ENCODE peak calls at places on chromosomes 6 and 20, in four cellular contexts. Z is mesendoderm, Q is keratinocyte, E is dorsolateral prefrontal cortex. B is an unnamed sample.

GRCh38 chr6:42727084-42727601 is 4.7 kb upstream of the PRPH2 start:
- DNase-seq in Z (no peak), Q (no peak), E (peak; percentile 60), B (no peak)

GRCh38 chr20:10216146-10216741 is 2.4 kb upstream of the SNAP25 start:
- DNase-seq in Z (no peak), Q (no peak), E (no peak), B (no peak)

GRCh38 chr6:110660066-110660655 is 155.1 kb downstream of the CDK19 start:
- DNase-seq in Z (no peak), Q (no peak), E (no peak), B (no peak)

GRCh38 chr6:127515794-127516675 is 3.1 kb downstream of the MTCL3 start:
- DNase-seq in Z (peak; percentile 90), Q (no peak), E (peak; percentile 86), B (no peak)

GRCh38 chr6:35810831-35811698 is 5.9 kb downstream of the LHFPL5 start:
- DNase-seq in Z (no peak), Q (peak; percentile 42), E (no peak), B (peak; percentile 96)

GRCh38 chr6:15292721-15293302 is 46.9 kb downstream of the JARID2 start:
- DNase-seq in Z (no peak), Q (no peak), E (no peak), B (no peak)

GRCh38 chr20:64069614-64070243 is 6.7 kb downstream of the TCEA2 start:
- DNase-seq in Z (peak; percentile 60), Q (no peak), E (no peak), B (no peak)

GRCh38 chr6:1110164-1110563 is 201.7 kb upstream of the FOXQ1 start:
- DNase-seq in Z (no peak), Q (no peak), E (no peak), B (no peak)

GRCh38 chr20:15857131-15857784 is 716.0 kb downstream of the KIF16B start:
- DNase-seq in Z (no peak), Q (no peak), E (no peak), B (no peak)

GRCh38 chr6:175680-176079 is 116.6 kb upstream of the DUSP22 start:
- DNase-seq in Z (no peak), Q (no peak), E (no peak), B (no peak)

GRCh38 chr6:26194329-26194701 is 107.1 kb downstream of the HFE start:
- DNase-seq in Z (no peak), Q (no peak), E (no peak), B (no peak)
- H3K27ac ChIP-seq in Z (no peak overlapping the region), Q (no peak overlapping the region), E (no peak overlapping the region), B (peak overlapping the region; percentile 79)

GRCh38 chr20:54223751-54224150 is 15.9 kb downstream of the PFDN4 start:
- DNase-seq in Z (peak; percentile 79), Q (no peak), E (no peak), B (no peak)

GRCh38 chr20:54228841-54229240 is 21.0 kb downstream of the PFDN4 start:
- DNase-seq in Z (no peak), Q (peak; percentile 42), E (no peak), B (no peak)

GRCh38 chr20:54229566-54229965 is 21.7 kb downstream of the PFDN4 start:
- DNase-seq in Z (no peak), Q (no peak), E (no peak), B (no peak)

GRCh38 chr20:54227751-54228150 is 19.9 kb downstream of the PFDN4 start:
- DNase-seq in Z (no peak), Q (no peak), E (no peak), B (no peak)

DNA sequence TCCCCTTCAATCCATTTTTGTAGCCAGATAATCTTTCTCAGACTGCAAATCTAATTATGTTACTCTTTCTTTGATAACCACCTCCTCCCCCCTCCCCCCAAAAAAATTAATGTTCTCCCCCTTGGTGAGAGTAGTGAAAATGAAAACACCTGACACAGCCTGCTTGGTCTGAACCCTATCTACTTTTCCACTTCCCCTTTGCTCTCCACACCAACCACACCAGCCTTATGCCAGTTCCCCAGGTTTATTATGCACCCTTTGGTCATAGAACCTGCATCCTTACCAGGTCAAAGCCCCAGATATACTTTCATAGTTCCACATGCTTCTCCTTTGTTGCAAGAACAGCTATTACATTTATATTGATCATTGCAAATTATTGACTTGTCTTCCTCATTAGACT is 19.4 kb downstream of the PFDN4 start:
- DNase-seq in Z (no peak), Q (no peak), E (no peak), B (no peak)
- H3K27ac ChIP-seq in Z (no peak overlapping the region), Q (no peak overlapping the region), E (no peak overlapping the region), B (no peak overlapping the region)

DNA sequence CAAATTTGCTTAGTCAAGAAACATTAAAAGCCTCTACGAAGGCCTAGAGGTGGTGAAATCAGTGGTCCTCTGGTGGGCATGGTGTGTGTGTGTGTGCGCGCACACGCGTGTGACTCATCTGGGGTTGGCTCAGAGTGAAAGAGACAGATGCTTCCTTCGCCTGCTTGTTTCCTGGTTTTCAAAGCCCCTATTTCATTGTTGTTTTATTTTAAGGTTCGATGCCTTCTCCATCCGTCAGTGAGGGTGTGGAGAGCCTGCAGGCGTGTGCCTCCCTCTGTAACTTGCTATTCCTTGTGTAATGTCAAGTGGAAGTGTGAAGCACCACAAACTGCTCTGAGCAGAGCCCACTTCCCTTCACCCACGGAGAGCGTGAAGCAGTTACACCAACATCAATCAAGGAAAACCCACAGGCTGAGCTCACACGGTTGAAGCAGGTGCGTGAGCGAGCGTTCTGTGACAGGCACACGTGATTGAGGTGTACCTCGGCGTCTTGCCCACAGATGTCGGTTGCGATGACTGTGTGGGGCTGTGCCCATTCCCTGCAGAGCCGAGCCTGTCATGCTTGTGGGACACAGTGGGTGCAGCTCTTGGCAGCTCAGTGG is 233.9 kb downstream of the PRL start:
- DNase-seq in Z (no peak), Q (no peak), E (peak; percentile 58), B (peak; percentile 41)
- H3K27ac ChIP-seq in Z (no peak overlapping the region), Q (no peak overlapping the region), E (no peak overlapping the region), B (no peak overlapping the region)

DNA sequence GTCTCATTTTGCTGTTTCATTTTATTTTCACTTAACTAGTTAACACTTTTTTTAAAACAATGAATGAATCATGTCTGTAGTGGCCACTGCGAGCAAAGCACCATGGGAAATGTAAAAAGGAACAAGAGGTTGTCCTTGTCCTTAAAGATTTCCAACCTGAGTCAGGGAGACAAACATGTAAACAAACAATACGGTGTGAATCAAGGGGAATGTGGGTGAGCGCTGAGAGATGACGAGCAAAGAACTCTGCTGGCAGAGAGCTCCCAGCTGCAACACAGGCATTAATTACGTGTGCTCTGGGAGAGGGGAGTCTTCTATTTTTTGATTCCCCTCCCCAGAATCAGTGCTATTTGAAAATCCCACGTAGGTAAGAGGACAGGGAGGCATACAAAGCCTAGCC is 84.3 kb downstream of the ATXN1 start:
- DNase-seq in Z (peak; percentile 88), Q (no peak), E (no peak), B (no peak)
- H3K27ac ChIP-seq in Z (no peak overlapping the region), Q (no peak overlapping the region), E (no peak overlapping the region), B (peak overlapping the region; percentile 16)

DNA sequence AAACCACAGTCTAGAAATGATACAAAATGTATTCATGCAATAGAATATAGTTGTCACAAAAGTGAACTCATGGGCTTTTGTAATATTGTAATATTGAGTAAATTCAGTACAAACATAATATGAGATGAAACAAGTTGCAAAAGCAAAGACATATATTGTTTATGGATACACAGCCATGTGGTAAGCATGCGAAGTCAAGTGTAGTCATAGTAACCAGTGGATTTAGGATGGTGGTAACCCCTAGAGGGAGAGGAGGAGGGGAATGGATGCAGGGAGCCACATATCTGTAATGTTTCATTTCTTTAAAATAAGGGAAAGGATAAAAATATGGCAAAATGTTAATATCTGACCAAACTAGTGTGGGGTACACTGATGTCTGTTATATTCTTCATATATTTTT is 47.4 kb downstream of the ARMC2 start:
- DNase-seq in Z (no peak), Q (no peak), E (no peak), B (no peak)
- H3K27ac ChIP-seq in Z (no peak overlapping the region), Q (peak overlapping the region; percentile 62), E (no peak overlapping the region), B (peak overlapping the region; percentile 69)

GRCh38 chr6:62262283-62262682 is 23.7 kb downstream of the KHDRBS2 start:
- DNase-seq in Z (no peak), Q (no peak), E (no peak), B (no peak)

DNA sequence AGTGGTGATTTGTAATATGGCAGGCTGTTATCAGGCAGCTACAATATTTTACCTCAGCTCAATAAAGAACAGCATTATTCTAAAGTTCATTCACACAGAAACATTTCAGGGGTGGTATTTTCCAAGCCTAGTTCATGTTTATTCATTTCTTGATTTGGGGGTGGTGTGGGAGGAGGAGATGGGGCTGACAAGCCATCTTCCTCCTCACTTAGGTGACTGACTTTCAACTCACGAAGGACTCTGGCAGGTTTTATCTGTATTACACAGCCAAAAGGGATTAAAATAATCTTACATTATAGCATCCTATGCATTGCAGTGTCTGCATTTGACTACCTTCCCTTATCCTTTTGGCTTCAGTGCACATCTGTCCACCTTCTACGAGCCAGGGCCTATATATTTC is 20.1 kb downstream of the KHDRBS2 start:
- DNase-seq in Z (no peak), Q (no peak), E (no peak), B (no peak)
- H3K27ac ChIP-seq in Z (no peak overlapping the region), Q (no peak overlapping the region), E (no peak overlapping the region), B (no peak overlapping the region)